ENCODE peak calls at places on chromosomes 5 and 9, in five cellular contexts. K, T, N, U and D are unnamed samples.

GRCh38 chr5:122971333-122971732 is 65.2 kb downstream of the PPIC start:
- DNase-seq in T (no peak), N (no peak), U (no peak), K (no peak), D (no peak)

GRCh38 chr5:67010684-67011409 is 185.8 kb downstream of the CD180 start:
- DNase-seq in U (peak; percentile 98), T (no peak), N (no peak), K (no peak), D (peak; percentile 32)

GRCh38 chr5:141272906-141273305 is 27.7 kb downstream of the PCDHB15 start:
- DNase-seq in K (no peak), N (no peak), U (no peak), T (no peak), D (no peak)

GRCh38 chr5:17192191-17192590 is 25.2 kb upstream of the BASP1 start:
- DNase-seq in N (no peak), T (no peak), K (no peak), U (peak; percentile 26), D (no peak)

GRCh38 chr5:173581408-173582197 is 34.8 kb downstream of the BOD1 start:
- DNase-seq in T (no peak), U (peak; percentile 15), N (peak; percentile 55), K (peak; percentile 30), D (no peak)

GRCh38 chr5:35230043-35230611 is at the start of gene PRLR:
- DNase-seq in T (peak; percentile 80), U (peak; percentile 12), N (peak; percentile 55), K (peak; percentile 47), D (no peak)

GRCh38 chr5:56506586-56506985 is 273.5 kb upstream of the ANKRD55 start:
- DNase-seq in T (no peak), N (no peak), U (peak; percentile 23), K (no peak), D (no peak)

GRCh38 chr5:107539163-107539445 is 131.6 kb downstream of the EFNA5 start:
- DNase-seq in U (no peak), T (no peak), K (no peak), N (peak; percentile 14), D (no peak)

GRCh38 chr9:14942037-14942436 is 31.8 kb upstream of the FREM1 start:
- DNase-seq in K (no peak), N (no peak), U (no peak), T (no peak), D (no peak)

GRCh38 chr5:33588654-33589372 is 148.0 kb downstream of the TARS1 start:
- DNase-seq in K (peak; percentile 37), U (no peak), T (peak; percentile 54), N (peak; percentile 29), D (no peak)

GRCh38 chr5:157177935-157178334 is 2.7 kb upstream of the ITK start:
- DNase-seq in K (no peak), N (no peak), T (no peak), U (no peak), D (no peak)

GRCh38 chr9:134433909-134434895 is 107.9 kb downstream of the RXRA start:
- DNase-seq in T (no peak), U (peak; percentile 10), N (no peak), K (no peak), D (no peak)

GRCh38 chr5:173670130-173670591 is 53.7 kb upstream of the BOD1 start:
- DNase-seq in N (no peak), K (peak; percentile 4), T (no peak), U (peak; percentile 64), D (no peak)

GRCh38 chr5:68419101-68419636 is 203.6 kb downstream of the PIK3R1 start:
- DNase-seq in U (no peak), K (no peak), T (no peak), N (no peak), D (no peak)

GRCh38 chr5:72788851-72789505 is 27.5 kb upstream of the TNPO1 start:
- DNase-seq in N (no peak), K (no peak), T (no peak), U (peak; percentile 11), D (no peak)

GRCh38 chr5:81420039-81420667 is 26.2 kb upstream of the ACOT12 start:
- DNase-seq in U (peak; percentile 96), T (no peak), K (no peak), N (no peak), D (peak; percentile 75)

GRCh38 chr5:172175263-172175719 is 12.7 kb downstream of the STK10 start:
- DNase-seq in T (peak; percentile 88), K (peak; percentile 63), U (no peak), N (no peak), D (no peak)

GRCh38 chr5:132388244-132389050 is 18.9 kb downstream of the SLC22A5 start:
- DNase-seq in N (no peak), U (peak; percentile 76), K (no peak), T (peak; percentile 81), D (no peak)
- H3K27ac ChIP-seq in N (peak overlapping the region; percentile 90), U (peak overlapping the region; percentile 81), K (peak overlapping the region; percentile 63), T (peak overlapping the region; percentile 98), D (peak overlapping the region; percentile 98)

GRCh38 chr9:38134578-38134977 is 65.6 kb upstream of the SHB start:
- DNase-seq in K (no peak), N (no peak), T (no peak), U (no peak), D (no peak)

GRCh38 chr9:38136386-38136785 is 67.4 kb upstream of the SHB start:
- DNase-seq in U (no peak), N (no peak), K (no peak), T (no peak), D (no peak)

GRCh38 chr9:38131729-38132128 is 62.7 kb upstream of the SHB start:
- DNase-seq in U (no peak), T (no peak), K (no peak), N (no peak), D (no peak)

GRCh38 chr9:38132956-38133355 is 63.9 kb upstream of the SHB start:
- DNase-seq in T (no peak), U (no peak), K (no peak), N (no peak), D (no peak)

GRCh38 chr9:38133595-38133994 is 64.6 kb upstream of the SHB start:
- DNase-seq in N (no peak), K (no peak), U (no peak), T (no peak), D (no peak)
- TF ChIP-seq CTCF in N (no peak), K (no peak), U (no peak), T (no peak), D (no peak)

DNA sequence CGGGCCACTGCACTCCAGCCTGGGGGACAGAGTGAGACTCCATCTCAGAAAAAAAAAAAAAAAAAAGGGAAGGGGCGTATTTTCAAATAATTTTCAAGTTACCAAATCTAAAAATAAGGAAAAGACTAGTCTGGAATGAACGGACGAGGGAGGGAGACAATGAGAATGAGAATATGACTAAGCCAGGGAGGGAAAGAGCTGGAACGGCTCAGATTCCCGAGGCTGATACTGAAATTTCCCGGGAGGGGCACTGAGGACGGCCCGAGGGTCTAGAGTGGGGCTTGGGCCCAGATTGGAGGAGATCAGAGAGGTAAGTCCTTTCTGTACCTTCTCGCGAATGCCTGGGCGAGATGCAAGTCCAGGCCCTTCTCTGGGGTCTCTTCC is 3.4 kb upstream of the CCIN start:
- DNase-seq in T (no peak), K (no peak), U (peak; percentile 67), N (no peak), D (no peak)
- H3K4me3 ChIP-seq in T (no peak overlapping the region), K (peak overlapping the region; percentile 52), U (no peak overlapping the region), N (no peak overlapping the region), D (peak overlapping the region; percentile 63)

DNA sequence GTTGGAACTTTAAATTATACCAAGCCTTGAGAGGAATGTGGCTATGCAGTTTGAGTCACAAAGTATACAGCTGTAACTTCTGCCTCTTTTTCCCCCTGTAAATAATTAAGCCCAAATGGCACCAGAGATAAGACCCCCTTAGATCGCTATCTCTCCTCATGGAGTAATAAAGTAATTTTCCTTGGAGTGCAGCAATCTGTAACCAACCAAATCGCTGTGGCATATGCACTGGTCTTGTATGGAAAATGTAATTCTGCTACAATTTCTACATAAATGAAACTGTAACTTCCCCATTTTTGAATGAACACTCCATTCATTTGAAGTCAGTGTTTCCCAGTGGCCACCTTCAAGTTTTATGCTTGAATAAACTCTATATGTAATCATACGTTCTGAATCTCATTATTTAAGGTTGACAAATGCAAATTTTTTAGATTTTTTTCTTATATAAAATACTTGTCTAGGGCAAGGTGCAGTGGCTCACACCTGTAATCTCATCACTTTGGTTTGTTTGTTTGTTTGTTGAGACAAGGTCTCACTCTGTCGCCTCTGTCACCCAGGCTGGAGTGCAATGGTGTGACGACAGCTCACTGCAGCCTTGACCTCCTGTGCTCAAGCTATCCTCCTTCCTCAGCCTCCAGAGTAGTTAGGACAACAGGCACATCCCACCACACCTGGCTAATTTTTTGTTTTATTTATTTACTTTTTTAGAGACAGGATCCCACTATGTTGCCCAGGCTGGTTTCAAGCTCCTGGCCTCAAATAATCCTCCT is 12.3 kb downstream of the SUSD1 start:
- DNase-seq in K (no peak), N (no peak), U (no peak), T (no peak), D (no peak)
- H3K27ac ChIP-seq in K (no peak overlapping the region), N (no peak overlapping the region), U (no peak overlapping the region), T (no peak overlapping the region), D (no peak overlapping the region)

GRCh38 chr9:83656952-83657351 is 34.0 kb downstream of the IDNK start:
- DNase-seq in N (no peak), T (no peak), U (no peak), K (no peak), D (no peak)
- TF ChIP-seq CTCF in N (no peak), T (no peak), U (no peak), K (no peak), D (no peak)

GRCh38 chr9:91122755-91123154 is 239.0 kb downstream of the AUH start:
- DNase-seq in N (no peak), K (no peak), U (no peak), T (no peak), D (no peak)
- H3K4me3 ChIP-seq in N (no peak overlapping the region), K (no peak overlapping the region), U (no peak overlapping the region), T (no peak overlapping the region), D (no peak overlapping the region)

GRCh38 chr9:131481441-131482342 is 21.0 kb upstream of the POMT1 start:
- DNase-seq in T (peak; percentile 61), N (no peak), U (no peak), K (no peak), D (no peak)
- H3K27ac ChIP-seq in T (no peak overlapping the region), N (no peak overlapping the region), U (no peak overlapping the region), K (no peak overlapping the region), D (no peak overlapping the region)